ENCODE peak calls at places on chromosomes 4 and X, in six cellular contexts. O, B, I, A, Z and Q are unnamed samples.

GRCh38 chr4:710116-710515 is 4.5 kb downstream of the PCGF3 start:
- DNase-seq in O (no peak), I (no peak), B (no peak), A (no peak), Z (no peak), Q (no peak)

GRCh38 chr4:16860506-16860905 is 37.9 kb downstream of the LDB2 start:
- DNase-seq in I (no peak), A (no peak), B (no peak), O (no peak), Z (no peak), Q (no peak)

GRCh38 chrX:17160971-17161370 is 214.0 kb upstream of the NHS start:
- DNase-seq in Z (no peak), I (no peak), A (no peak), O (no peak), B (no peak), Q (no peak)

GRCh38 chrX:63967541-63967940 is 182.5 kb upstream of the ARHGEF9 start:
- DNase-seq in O (no peak), B (no peak), Z (no peak), I (no peak), A (no peak), Q (no peak)

GRCh38 chrX:49177338-49177833 is 5.7 kb downstream of the PLP2 start:
- DNase-seq in I (no peak), A (no peak), B (no peak), Z (no peak), O (peak), Q (no peak)

GRCh38 chr4:56762484-56763250 is 58.8 kb downstream of the SPINK2 start:
- DNase-seq in Z (no peak), A (no peak), O (no peak), B (no peak), I (peak), Q (no peak)

GRCh38 chr4:25727711-25728493 is 72.3 kb downstream of the SLC34A2 start:
- DNase-seq in I (no peak), B (no peak), Z (no peak), A (no peak), O (no peak), Q (no peak)

GRCh38 chr4:162017863-162018262 is 145.9 kb downstream of the FSTL5 start:
- DNase-seq in Z (no peak), B (no peak), I (no peak), O (no peak), A (no peak), Q (no peak)

GRCh38 chrX:123590842-123591491 is 141.9 kb downstream of the THOC2 start:
- DNase-seq in O (no peak), A (no peak), I (no peak), B (no peak), Z (no peak), Q (no peak)

GRCh38 chrX:101079223-101079622 is 544 bp downstream of the TMEM35A start:
- DNase-seq in A (no peak), B (no peak), O (no peak), I (no peak), Z (no peak), Q (peak)

GRCh38 chr4:16224264-16224663 is 2.0 kb downstream of the TAPT1 start:
- DNase-seq in B (no peak), I (no peak), A (no peak), Z (no peak), O (no peak), Q (no peak)

GRCh38 chr4:3836802-3837601 is 70.8 kb downstream of the ADRA2C start:
- DNase-seq in Z (peak), I (no peak), A (no peak), B (no peak), O (no peak), Q (no peak)

GRCh38 chr4:184644553-184645307 is 4.5 kb downstream of the CASP3 start:
- DNase-seq in A (no peak), I (peak), O (no peak), Z (no peak), B (no peak), Q (peak)

GRCh38 chr4:10554694-10555093 is 97.5 kb upstream of the ZNF518B start:
- DNase-seq in I (peak), O (no peak), Z (peak), A (peak), B (peak), Q (peak)

GRCh38 chr4:91963489-91963888 is 340.3 kb upstream of the GRID2 start:
- DNase-seq in O (no peak), I (no peak), B (no peak), A (no peak), Z (no peak), Q (no peak)

GRCh38 chr4:62275470-62275869 is 1075.3 kb downstream of the ADGRL3 start:
- DNase-seq in O (no peak), Z (no peak), I (no peak), A (no peak), B (no peak), Q (no peak)

GRCh38 chr4:104490096-104490769 is 4.5 kb downstream of the CXXC4 start:
- DNase-seq in I (no peak), Z (peak), A (peak), B (no peak), O (no peak), Q (peak)

GRCh38 chrX:103215037-103215767 is at the start of gene BEX4:
- DNase-seq in A (peak), B (peak), Z (peak), I (peak), O (peak), Q (peak)

GRCh38 chrX:15789979-15790765 is at the start of gene ZRSR2:
- DNase-seq in B (peak), A (peak), I (peak), Z (peak), O (peak), Q (peak)

GRCh38 chrX:30971761-30972603 is 82.9 kb upstream of the TAB3 start:
- DNase-seq in A (no peak), I (peak), Z (peak), B (no peak), O (peak), Q (peak)

GRCh38 chrX:465418-465817 is 78.7 kb upstream of the PPP2R3B start:
- DNase-seq in A (no peak), B (no peak), O (no peak), I (no peak), Z (no peak), Q (no peak)

GRCh38 chr4:60655356-60655755 is 544.8 kb upstream of the ADGRL3 start:
- DNase-seq in Z (no peak), O (no peak), I (no peak), B (no peak), A (no peak), Q (no peak)

GRCh38 chr4:82017680-82018079 is 356.1 kb downstream of the HNRNPD start:
- DNase-seq in B (no peak), Z (no peak), A (no peak), I (peak), O (no peak), Q (no peak)

GRCh38 chr4:141346144-141346543 is 125.4 kb downstream of the ZNF330 start:
- DNase-seq in O (no peak), B (no peak), A (peak), I (no peak), Z (peak), Q (peak)

GRCh38 chr4:150385606-150386005 is 196.3 kb upstream of the MAB21L2 start:
- DNase-seq in O (peak), Z (peak), I (no peak), B (no peak), A (no peak), Q (no peak)

GRCh38 chr4:38711066-38711465 is 47.1 kb downstream of the KLF3 start:
- DNase-seq in I (no peak), O (no peak), Z (no peak), A (no peak), B (no peak), Q (no peak)

GRCh38 chrX:23317799-23318724 is 16.6 kb upstream of the PTCHD1 start:
- DNase-seq in Z (peak), O (no peak), B (no peak), A (no peak), I (peak), Q (no peak)